ENCODE peak calls at places on chromosomes 6 and 20, in seven cellular contexts. A is endothelial cell, S is natural killer cell, J is GM12865, D is mesendoderm, Q is fibroblast of the aortic adventitia, U is posterior vena cava. O is an unnamed sample.

GRCh38 chr6:141401168-141401567 is 731.6 kb upstream of the GJE1 start:
- DNase-seq in A (no peak), D (no peak), J (no peak), S (no peak), Q (peak), U (no peak), O (no peak)

GRCh38 chr20:62815066-62815991 is 1.5 kb upstream of the COL9A3 start:
- DNase-seq in Q (peak), U (no peak), A (no peak), D (peak), J (no peak), S (no peak), O (no peak)

GRCh38 chr6:169141706-169142705 is 111.6 kb downstream of the THBS2 start:
- DNase-seq in Q (peak), S (no peak), U (no peak), A (no peak), D (no peak), J (no peak), O (no peak)

GRCh38 chr6:141719476-141719875 is 413.2 kb upstream of the GJE1 start:
- DNase-seq in U (no peak), A (no peak), S (no peak), J (no peak), D (no peak), Q (no peak), O (no peak)

GRCh38 chr20:54680872-54681297 is 205.5 kb downstream of the DOK5 start:
- DNase-seq in J (peak), D (peak), U (no peak), Q (peak), A (peak), S (no peak), O (peak)

GRCh38 chr6:111837641-111838500 is 35.4 kb downstream of the FYN start:
- DNase-seq in D (no peak), S (peak), A (no peak), U (no peak), J (peak), Q (no peak), O (peak)

GRCh38 chr6:14038636-14039035 is 78.9 kb upstream of the CD83 start:
- DNase-seq in A (no peak), S (no peak), Q (peak), J (no peak), D (no peak), U (no peak), O (no peak)

GRCh38 chr6:2085657-2086056 is 159.7 kb downstream of the GMDS start:
- DNase-seq in U (no peak), D (no peak), J (no peak), S (no peak), Q (no peak), A (no peak), O (no peak)

O was measured in GM20000.